ENCODE peak calls at places on chromosomes 11 and 22, in seven cellular contexts. Q is ovary; R is CD8-positive, alpha-beta memory T cell; H is OCI-LY7; E is stomach; U is suprapubic skin; M is H1. B is an unnamed sample.
A peak's percentile ranks its signal among the peaks of the same experiment; 100 is the strongest.

GRCh38 chr11:125025968-125026367 is 37.1 kb upstream of the SLC37A2 start:
- DNase-seq in Q (no peak), H (no peak), U (no peak), M (no peak), R (no peak), E (no peak), B (no peak)

GRCh38 chr11:110473666-110474065 is 43.9 kb downstream of the FDX1 start:
- DNase-seq in M (no peak), U (no peak), R (no peak), H (no peak), Q (no peak), E (no peak), B (no peak)

GRCh38 chr22:26779108-26779507 is 121.7 kb downstream of the MIAT start:
- DNase-seq in R (no peak), Q (no peak), U (no peak), M (no peak), E (no peak), H (no peak), B (no peak)

GRCh38 chr22:35349704-35350538 is 31.0 kb upstream of the HMOX1 start:
- DNase-seq in U (no peak), R (no peak), Q (peak; percentile 56), H (peak; percentile 84), M (no peak), E (no peak), B (no peak)

GRCh38 chr11:129620705-129621104 is 194.9 kb upstream of the TMEM45B start:
- DNase-seq in M (no peak), Q (no peak), U (no peak), H (no peak), E (no peak), R (no peak), B (no peak)

GRCh38 chr11:109788969-109789490 is 304.2 kb upstream of the ZC3H12C start:
- DNase-seq in U (no peak), H (no peak), R (no peak), Q (no peak), M (no peak), E (no peak), B (no peak)

GRCh38 chr11:74641289-74641688 is 48.9 kb downstream of the POLD3 start:
- DNase-seq in R (no peak), H (no peak), U (no peak), E (no peak), M (no peak), Q (no peak), B (no peak)

GRCh38 chr11:134418119-134418840 is 6.2 kb upstream of the B3GAT1 start:
- DNase-seq in R (no peak), M (no peak), E (no peak), U (no peak), Q (no peak), H (no peak), B (no peak)

GRCh38 chr22:17258015-17258827 is 39.0 kb upstream of the ADA2 start:
- DNase-seq in M (no peak), H (peak; percentile 93), R (no peak), Q (peak; percentile 36), E (peak; percentile 53), U (no peak), B (peak; percentile 69)

GRCh38 chr22:24101966-24102365 is 79.3 kb upstream of the SUSD2 start:
- DNase-seq in M (no peak), Q (no peak), R (no peak), H (no peak), U (peak; percentile 50), E (no peak), B (no peak)

GRCh38 chr11:10659339-10660216 is 34.0 kb downstream of the IRAG1 start:
- DNase-seq in M (no peak), H (no peak), E (no peak), U (peak; percentile 78), R (no peak), Q (peak; percentile 58), B (no peak)

GRCh38 chr22:36419177-36419911 is 31.6 kb upstream of the MYH9 start:
- DNase-seq in H (no peak), Q (peak; percentile 80), M (no peak), E (no peak), R (no peak), U (no peak), B (peak; percentile 53)

GRCh38 chr11:34558211-34558610 is 44.6 kb upstream of the ELF5 start:
- DNase-seq in R (no peak), E (no peak), M (no peak), Q (no peak), H (no peak), U (no peak), B (no peak)

GRCh38 chr11:57778318-57779037 is 16.9 kb downstream of the CTNND1 start:
- DNase-seq in E (peak; percentile 95), Q (peak; percentile 94), H (no peak), M (peak; percentile 79), R (no peak), U (peak; percentile 95), B (peak; percentile 92)

GRCh38 chr22:37121887-37122591 is 12.5 kb upstream of the TMPRSS6 start:
- DNase-seq in Q (no peak), U (no peak), E (peak; percentile 32), H (peak; percentile 30), M (no peak), R (peak; percentile 88), B (no peak)

GRCh38 chr11:1573077-1573846 is 1.2 kb upstream of the DUSP8 start:
- DNase-seq in U (no peak), M (no peak), R (peak; percentile 44), Q (no peak), E (peak; percentile 61), H (no peak), B (no peak)

GRCh38 chr22:30305519-30305905 is 16.2 kb upstream of the CASTOR1 start:
- DNase-seq in M (no peak), E (peak; percentile 62), Q (peak; percentile 62), H (peak; percentile 90), U (peak; percentile 76), R (peak; percentile 35), B (peak; percentile 78)

GRCh38 chr11:123231777-123232176 is 36.7 kb upstream of the CLMP start:
- DNase-seq in H (no peak), M (no peak), Q (no peak), R (no peak), U (no peak), E (no peak), B (no peak)

GRCh38 chr11:36062796-36063380 is 119.0 kb downstream of the LDLRAD3 start:
- DNase-seq in M (no peak), Q (peak; percentile 29), E (no peak), U (no peak), H (no peak), R (no peak), B (no peak)

GRCh38 chr11:1756791-1757771 is 6.6 kb downstream of the CTSD start:
- DNase-seq in U (no peak), R (no peak), Q (no peak), M (no peak), E (no peak), H (no peak), B (no peak)

GRCh38 chr22:47251911-47252310 is 489.5 kb downstream of the TBC1D22A start:
- DNase-seq in R (no peak), U (no peak), H (no peak), M (no peak), E (no peak), Q (no peak), B (no peak)

GRCh38 chr11:20162824-20163777 is 2.8 kb upstream of the DBX1 start:
- DNase-seq in E (no peak), R (no peak), Q (no peak), U (no peak), H (no peak), M (no peak), B (no peak)

GRCh38 chr11:65629579-65629978 is 8.3 kb upstream of the SIPA1 start:
- DNase-seq in Q (no peak), M (no peak), R (no peak), H (no peak), U (no peak), E (no peak), B (no peak)
- H3K36me3 ChIP-seq in Q (no peaks in the 10 kb centered on the region), M (peaks cover 37% of the 10 kb centered on the region), R (peaks cover 50% of the 10 kb centered on the region), H (peaks cover 96% of the 10 kb centered on the region), U (peaks cover 91% of the 10 kb centered on the region), E (peaks cover 100% of the 10 kb centered on the region), B (peaks cover 95% of the 10 kb centered on the region)

GRCh38 chr11:121671276-121672168 is 218.8 kb upstream of the SORL1-AS1 start:
- DNase-seq in H (no peak), U (no peak), M (no peak), Q (peak; percentile 41), E (no peak), R (no peak), B (no peak)
- H3K36me3 ChIP-seq in H (no peaks in the 10 kb centered on the region), U (no peaks in the 10 kb centered on the region), M (no peaks in the 10 kb centered on the region), Q (no peaks in the 10 kb centered on the region), E (no peaks in the 10 kb centered on the region), R (no peaks in the 10 kb centered on the region), B (no peaks in the 10 kb centered on the region)

GRCh38 chr11:76469141-76469540 is 24.3 kb downstream of the EMSY start:
- DNase-seq in E (no peak), R (no peak), M (no peak), U (no peak), H (no peak), Q (no peak), B (no peak)

GRCh38 chr11:76462317-76462716 is 17.5 kb downstream of the EMSY start:
- DNase-seq in R (no peak), E (no peak), Q (no peak), M (no peak), U (no peak), H (no peak), B (no peak)

GRCh38 chr11:76471378-76471777 is 26.6 kb downstream of the EMSY start:
- DNase-seq in Q (no peak), H (no peak), M (no peak), U (no peak), E (no peak), R (no peak), B (no peak)

DNA sequence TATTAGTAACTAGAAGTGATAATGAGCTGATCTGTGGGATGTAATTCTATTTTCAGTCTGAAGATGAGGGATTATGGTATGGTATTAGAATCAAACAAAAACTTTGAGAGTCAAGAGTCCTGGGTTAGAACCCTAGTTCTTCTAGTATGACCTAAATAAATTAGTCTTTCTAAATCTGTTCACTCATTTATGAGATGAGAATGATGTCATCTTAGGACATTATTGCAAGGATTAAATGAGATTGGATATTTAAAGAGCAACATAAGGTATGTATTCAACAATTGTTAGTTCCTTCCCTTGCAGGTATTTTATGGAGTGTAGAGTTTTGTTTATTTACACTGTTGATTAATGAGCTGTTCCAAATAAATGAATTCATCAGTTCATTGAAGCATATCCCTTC is 21.8 kb downstream of the EMSY start:
- DNase-seq in H (no peak), R (no peak), E (no peak), U (no peak), M (no peak), Q (no peak), B (no peak)
- H3K36me3 ChIP-seq in H (peaks cover 66% of the 10 kb centered on the region), R (peaks cover 14% of the 10 kb centered on the region), E (peaks cover 40% of the 10 kb centered on the region), U (peaks cover 36% of the 10 kb centered on the region), M (peaks cover 38% of the 10 kb centered on the region), Q (no peaks in the 10 kb centered on the region), B (peaks cover 36% of the 10 kb centered on the region)

DNA sequence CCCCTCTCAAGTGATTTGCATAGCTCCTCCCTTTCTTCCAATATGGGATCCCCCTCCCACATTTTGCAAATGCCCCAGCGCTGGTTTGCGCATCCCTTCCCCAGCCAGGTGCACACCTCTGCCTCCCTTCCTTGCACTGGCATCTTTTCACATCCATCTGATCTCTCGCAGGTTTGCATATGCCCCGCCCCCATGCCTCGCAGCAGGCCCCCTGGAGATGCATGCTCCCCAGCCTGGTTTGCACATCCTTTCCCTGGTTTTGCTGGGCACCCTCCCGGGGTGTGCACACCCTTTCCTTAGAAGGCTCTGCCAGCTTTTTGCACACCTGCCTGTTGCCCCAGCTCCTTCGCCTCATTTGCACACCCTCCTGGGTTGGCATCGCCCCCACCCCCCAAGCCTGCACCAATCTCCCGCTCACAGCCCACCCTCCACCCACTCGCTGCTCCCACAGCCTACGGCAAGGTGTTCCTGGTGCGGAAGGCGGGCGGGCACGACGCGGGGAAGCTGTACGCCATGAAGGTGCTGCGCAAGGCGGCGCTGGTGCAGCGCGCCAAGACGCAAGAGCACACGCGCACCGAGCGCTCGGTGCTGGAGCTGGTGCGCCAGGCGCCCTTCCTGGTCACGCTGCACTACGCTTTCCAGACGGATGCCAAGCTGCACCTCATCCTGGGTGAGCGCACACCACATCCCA is 895 bp downstream of the RPS6KA4 start:
- DNase-seq in U (peak; percentile 67), H (peak; percentile 49), R (no peak), M (no peak), Q (no peak), E (peak; percentile 46), B (no peak)
- H3K36me3 ChIP-seq in U (peaks cover 41% of the 10 kb centered on the region), H (peaks cover 33% of the 10 kb centered on the region), R (peaks cover 7% of the 10 kb centered on the region), M (peaks cover 3% of the 10 kb centered on the region), Q (no peaks in the 10 kb centered on the region), E (peaks cover 45% of the 10 kb centered on the region), B (peaks cover 43% of the 10 kb centered on the region)